ENCODE peak calls at places on chromosomes 4 and X, in ten cellular contexts. One of them, this sample, is unnamed.

GRCh38 chrX:44908198-44908597 is 35.2 kb downstream of the KDM6A start:
- DNase-seq in AG04450: no peak
- DNase-seq in Kasumi-1: no peak
- DNase-seq in Right ventricle myocardium superior: no peak
- DNase-seq in HFF-Myc: no peak
- DNase-seq in DMS 273 treated with DMSO at 0.1 percent for 48 hours: no peak
- DNase-seq in germinal center: no peak
- DNase-seq in cardiac fibroblast: peak
- DNase-seq in HTR-8/SVneo: no peak
- DNase-seq in midbrain: no peak
- DNase-seq in this sample: peak

GRCh38 chrX:154040307-154040756 is 20.6 kb upstream of the IRAK1 start:
- DNase-seq in cardiac fibroblast: peak
- DNase-seq in HFF-Myc: no peak
- DNase-seq in DMS 273 treated with DMSO at 0.1 percent for 48 hours: no peak
- DNase-seq in HTR-8/SVneo: no peak
- DNase-seq in germinal center: no peak
- DNase-seq in Kasumi-1: peak
- DNase-seq in AG04450: peak
- DNase-seq in midbrain: no peak
- DNase-seq in Right ventricle myocardium superior: no peak
- DNase-seq in this sample: no peak

GRCh38 chr4:26490111-26490979 is at the start of gene CCKAR:
- DNase-seq in DMS 273 treated with DMSO at 0.1 percent for 48 hours: peak
- DNase-seq in Right ventricle myocardium superior: no peak
- DNase-seq in cardiac fibroblast: no peak
- DNase-seq in HFF-Myc: no peak
- DNase-seq in Kasumi-1: no peak
- DNase-seq in HTR-8/SVneo: no peak
- DNase-seq in germinal center: no peak
- DNase-seq in midbrain: no peak
- DNase-seq in AG04450: no peak
- DNase-seq in this sample: no peak

GRCh38 chr4:80005863-80006262 is 67.2 kb downstream of the ANTXR2 start:
- DNase-seq in midbrain: no peak
- DNase-seq in Right ventricle myocardium superior: no peak
- DNase-seq in DMS 273 treated with DMSO at 0.1 percent for 48 hours: no peak
- DNase-seq in HTR-8/SVneo: no peak
- DNase-seq in HFF-Myc: no peak
- DNase-seq in cardiac fibroblast: peak
- DNase-seq in AG04450: no peak
- DNase-seq in Kasumi-1: no peak
- DNase-seq in germinal center: no peak
- DNase-seq in this sample: peak

GRCh38 chr4:99300934-99301333 is 10.1 kb upstream of the ADH1A start:
- DNase-seq in cardiac fibroblast: peak
- DNase-seq in HTR-8/SVneo: no peak
- DNase-seq in DMS 273 treated with DMSO at 0.1 percent for 48 hours: peak
- DNase-seq in Kasumi-1: no peak
- DNase-seq in HFF-Myc: peak
- DNase-seq in germinal center: no peak
- DNase-seq in midbrain: no peak
- DNase-seq in AG04450: peak
- DNase-seq in Right ventricle myocardium superior: peak
- DNase-seq in this sample: peak

GRCh38 chr4:1207603-1208265 is 35.4 kb upstream of the SPON2 start:
- DNase-seq in midbrain: peak
- DNase-seq in DMS 273 treated with DMSO at 0.1 percent for 48 hours: peak
- DNase-seq in HFF-Myc: no peak
- DNase-seq in HTR-8/SVneo: no peak
- DNase-seq in germinal center: no peak
- DNase-seq in cardiac fibroblast: peak
- DNase-seq in AG04450: peak
- DNase-seq in Kasumi-1: no peak
- DNase-seq in Right ventricle myocardium superior: peak
- DNase-seq in this sample: no peak

GRCh38 chr4:111512081-111512774 is 633.0 kb upstream of the FAM241A start:
- DNase-seq in midbrain: no peak
- DNase-seq in Right ventricle myocardium superior: no peak
- DNase-seq in HTR-8/SVneo: peak
- DNase-seq in DMS 273 treated with DMSO at 0.1 percent for 48 hours: no peak
- DNase-seq in cardiac fibroblast: peak
- DNase-seq in germinal center: no peak
- DNase-seq in AG04450: peak
- DNase-seq in HFF-Myc: peak
- DNase-seq in Kasumi-1: no peak
- DNase-seq in this sample: peak

GRCh38 chr4:7524064-7524682 is 89.4 kb upstream of the PSAPL1 start:
- DNase-seq in midbrain: no peak
- DNase-seq in Kasumi-1: no peak
- DNase-seq in DMS 273 treated with DMSO at 0.1 percent for 48 hours: no peak
- DNase-seq in cardiac fibroblast: no peak
- DNase-seq in HFF-Myc: no peak
- DNase-seq in germinal center: no peak
- DNase-seq in AG04450: no peak
- DNase-seq in HTR-8/SVneo: no peak
- DNase-seq in Right ventricle myocardium superior: no peak
- DNase-seq in this sample: no peak

GRCh38 chrX:80334583-80334982 is 85.7 kb upstream of the TENT5D start:
- DNase-seq in germinal center: no peak
- DNase-seq in HFF-Myc: no peak
- DNase-seq in HTR-8/SVneo: no peak
- DNase-seq in cardiac fibroblast: no peak
- DNase-seq in Kasumi-1: no peak
- DNase-seq in DMS 273 treated with DMSO at 0.1 percent for 48 hours: no peak
- DNase-seq in Right ventricle myocardium superior: no peak
- DNase-seq in midbrain: no peak
- DNase-seq in AG04450: no peak
- DNase-seq in this sample: peak

GRCh38 chrX:19814240-19814639 is 73.2 kb downstream of the SH3KBP1 start:
- DNase-seq in Kasumi-1: peak
- DNase-seq in Right ventricle myocardium superior: no peak
- DNase-seq in DMS 273 treated with DMSO at 0.1 percent for 48 hours: no peak
- DNase-seq in HFF-Myc: no peak
- DNase-seq in midbrain: no peak
- DNase-seq in AG04450: no peak
- DNase-seq in cardiac fibroblast: no peak
- DNase-seq in HTR-8/SVneo: no peak
- DNase-seq in germinal center: no peak
- DNase-seq in this sample: peak

GRCh38 chr4:1524761-1525160 is 118.5 kb upstream of the NKX1-1 start:
- DNase-seq in DMS 273 treated with DMSO at 0.1 percent for 48 hours: no peak
- DNase-seq in midbrain: no peak
- DNase-seq in Kasumi-1: no peak
- DNase-seq in germinal center: no peak
- DNase-seq in HTR-8/SVneo: no peak
- DNase-seq in AG04450: no peak
- DNase-seq in Right ventricle myocardium superior: no peak
- DNase-seq in HFF-Myc: no peak
- DNase-seq in cardiac fibroblast: no peak
- DNase-seq in this sample: no peak

GRCh38 chr4:54255881-54256280 is 26.8 kb downstream of the PDGFRA start:
- DNase-seq in cardiac fibroblast: peak
- DNase-seq in Kasumi-1: no peak
- DNase-seq in HTR-8/SVneo: no peak
- DNase-seq in HFF-Myc: no peak
- DNase-seq in DMS 273 treated with DMSO at 0.1 percent for 48 hours: no peak
- DNase-seq in midbrain: no peak
- DNase-seq in germinal center: no peak
- DNase-seq in Right ventricle myocardium superior: no peak
- DNase-seq in AG04450: no peak
- DNase-seq in this sample: no peak

GRCh38 chr4:55154290-55154880 is 29.0 kb upstream of the KDR start:
- DNase-seq in cardiac fibroblast: no peak
- DNase-seq in Kasumi-1: no peak
- DNase-seq in Right ventricle myocardium superior: no peak
- DNase-seq in DMS 273 treated with DMSO at 0.1 percent for 48 hours: no peak
- DNase-seq in HFF-Myc: no peak
- DNase-seq in germinal center: no peak
- DNase-seq in HTR-8/SVneo: no peak
- DNase-seq in midbrain: no peak
- DNase-seq in AG04450: no peak
- DNase-seq in this sample: no peak

GRCh38 chrX:38660395-38661179 is 99.2 kb downstream of the TSPAN7 start:
- DNase-seq in Kasumi-1: no peak
- DNase-seq in Right ventricle myocardium superior: no peak
- DNase-seq in HTR-8/SVneo: no peak
- DNase-seq in cardiac fibroblast: no peak
- DNase-seq in DMS 273 treated with DMSO at 0.1 percent for 48 hours: no peak
- DNase-seq in AG04450: no peak
- DNase-seq in germinal center: no peak
- DNase-seq in midbrain: no peak
- DNase-seq in HFF-Myc: no peak
- DNase-seq in this sample: no peak

GRCh38 chr4:73315091-73315490 is 56.5 kb upstream of the ANKRD17 start:
- DNase-seq in Right ventricle myocardium superior: no peak
- DNase-seq in cardiac fibroblast: peak
- DNase-seq in HFF-Myc: peak
- DNase-seq in HTR-8/SVneo: no peak
- DNase-seq in germinal center: no peak
- DNase-seq in AG04450: no peak
- DNase-seq in DMS 273 treated with DMSO at 0.1 percent for 48 hours: no peak
- DNase-seq in midbrain: no peak
- DNase-seq in Kasumi-1: peak
- DNase-seq in this sample: peak

GRCh38 chr4:64756016-64756415 is 346.8 kb upstream of the TECRL start:
- DNase-seq in Kasumi-1: no peak
- DNase-seq in HTR-8/SVneo: no peak
- DNase-seq in Right ventricle myocardium superior: no peak
- DNase-seq in DMS 273 treated with DMSO at 0.1 percent for 48 hours: no peak
- DNase-seq in midbrain: no peak
- DNase-seq in germinal center: no peak
- DNase-seq in AG04450: no peak
- DNase-seq in HFF-Myc: no peak
- DNase-seq in cardiac fibroblast: peak
- DNase-seq in this sample: no peak

GRCh38 chr4:107115185-107115847 is 79.2 kb upstream of the DKK2 start:
- DNase-seq in midbrain: no peak
- DNase-seq in DMS 273 treated with DMSO at 0.1 percent for 48 hours: no peak
- DNase-seq in germinal center: no peak
- DNase-seq in Right ventricle myocardium superior: no peak
- DNase-seq in HTR-8/SVneo: no peak
- DNase-seq in cardiac fibroblast: peak
- DNase-seq in AG04450: no peak
- DNase-seq in Kasumi-1: no peak
- DNase-seq in HFF-Myc: no peak
- DNase-seq in this sample: no peak

GRCh38 chr4:19300213-19300612 is 951.5 kb upstream of the SLIT2 start:
- DNase-seq in midbrain: no peak
- DNase-seq in AG04450: no peak
- DNase-seq in HFF-Myc: peak
- DNase-seq in germinal center: no peak
- DNase-seq in Right ventricle myocardium superior: no peak
- DNase-seq in DMS 273 treated with DMSO at 0.1 percent for 48 hours: no peak
- DNase-seq in Kasumi-1: no peak
- DNase-seq in cardiac fibroblast: no peak
- DNase-seq in HTR-8/SVneo: no peak
- DNase-seq in this sample: no peak

GRCh38 chrX:64186974-64187761 is 18.3 kb downstream of the AMER1 start:
- DNase-seq in AG04450: no peak
- DNase-seq in germinal center: no peak
- DNase-seq in HFF-Myc: no peak
- DNase-seq in DMS 273 treated with DMSO at 0.1 percent for 48 hours: no peak
- DNase-seq in Right ventricle myocardium superior: peak
- DNase-seq in HTR-8/SVneo: no peak
- DNase-seq in cardiac fibroblast: no peak
- DNase-seq in midbrain: no peak
- DNase-seq in Kasumi-1: no peak
- DNase-seq in this sample: no peak

GRCh38 chrX:40272786-40273185 is 175.0 kb upstream of the BCOR start:
- DNase-seq in DMS 273 treated with DMSO at 0.1 percent for 48 hours: no peak
- DNase-seq in Kasumi-1: no peak
- DNase-seq in HTR-8/SVneo: no peak
- DNase-seq in AG04450: no peak
- DNase-seq in cardiac fibroblast: no peak
- DNase-seq in Right ventricle myocardium superior: no peak
- DNase-seq in midbrain: no peak
- DNase-seq in HFF-Myc: no peak
- DNase-seq in germinal center: no peak
- DNase-seq in this sample: no peak

GRCh38 chrX:69182818-69183375 is 17.6 kb upstream of the PJA1 start:
- DNase-seq in germinal center: no peak
- DNase-seq in Kasumi-1: no peak
- DNase-seq in cardiac fibroblast: no peak
- DNase-seq in HFF-Myc: no peak
- DNase-seq in midbrain: no peak
- DNase-seq in AG04450: no peak
- DNase-seq in HTR-8/SVneo: no peak
- DNase-seq in DMS 273 treated with DMSO at 0.1 percent for 48 hours: no peak
- DNase-seq in Right ventricle myocardium superior: no peak
- DNase-seq in this sample: peak

GRCh38 chr4:573122-573892 is 2.8 kb downstream of the TMEM271 start:
- DNase-seq in DMS 273 treated with DMSO at 0.1 percent for 48 hours: peak
- DNase-seq in HFF-Myc: no peak
- DNase-seq in AG04450: no peak
- DNase-seq in midbrain: no peak
- DNase-seq in Right ventricle myocardium superior: no peak
- DNase-seq in Kasumi-1: no peak
- DNase-seq in cardiac fibroblast: no peak
- DNase-seq in germinal center: no peak
- DNase-seq in HTR-8/SVneo: no peak
- DNase-seq in this sample: no peak

GRCh38 chr4:77169496-77169895 is 12.5 kb downstream of the CCNG2 start:
- DNase-seq in DMS 273 treated with DMSO at 0.1 percent for 48 hours: no peak
- DNase-seq in germinal center: no peak
- DNase-seq in HTR-8/SVneo: no peak
- DNase-seq in Right ventricle myocardium superior: no peak
- DNase-seq in AG04450: peak
- DNase-seq in cardiac fibroblast: no peak
- DNase-seq in midbrain: no peak
- DNase-seq in Kasumi-1: no peak
- DNase-seq in HFF-Myc: no peak
- DNase-seq in this sample: no peak

GRCh38 chr4:98653890-98654867 is 4.2 kb downstream of the TSPAN5 start:
- DNase-seq in germinal center: no peak
- DNase-seq in AG04450: peak
- DNase-seq in DMS 273 treated with DMSO at 0.1 percent for 48 hours: no peak
- DNase-seq in midbrain: no peak
- DNase-seq in HTR-8/SVneo: no peak
- DNase-seq in Right ventricle myocardium superior: no peak
- DNase-seq in HFF-Myc: peak
- DNase-seq in cardiac fibroblast: peak
- DNase-seq in Kasumi-1: no peak
- DNase-seq in this sample: no peak

GRCh38 chr4:85221606-85222005 is 253.3 kb upstream of the ARHGAP24 start:
- DNase-seq in cardiac fibroblast: no peak
- DNase-seq in germinal center: no peak
- DNase-seq in HTR-8/SVneo: no peak
- DNase-seq in HFF-Myc: no peak
- DNase-seq in AG04450: no peak
- DNase-seq in midbrain: no peak
- DNase-seq in Right ventricle myocardium superior: no peak
- DNase-seq in DMS 273 treated with DMSO at 0.1 percent for 48 hours: no peak
- DNase-seq in Kasumi-1: no peak
- DNase-seq in this sample: no peak

GRCh38 chr4:83043801-83044407 is 8.9 kb downstream of the COPS4 start:
- DNase-seq in AG04450: no peak
- DNase-seq in midbrain: no peak
- DNase-seq in HFF-Myc: no peak
- DNase-seq in HTR-8/SVneo: peak
- DNase-seq in Right ventricle myocardium superior: no peak
- DNase-seq in cardiac fibroblast: peak
- DNase-seq in DMS 273 treated with DMSO at 0.1 percent for 48 hours: no peak
- DNase-seq in germinal center: no peak
- DNase-seq in Kasumi-1: no peak
- DNase-seq in this sample: peak

GRCh38 chr4:173370130-173370476 is 651 bp upstream of the SAP30 start:
- DNase-seq in cardiac fibroblast: no peak
- DNase-seq in Kasumi-1: no peak
- DNase-seq in DMS 273 treated with DMSO at 0.1 percent for 48 hours: no peak
- DNase-seq in midbrain: no peak
- DNase-seq in Right ventricle myocardium superior: peak
- DNase-seq in germinal center: peak
- DNase-seq in HTR-8/SVneo: peak
- DNase-seq in AG04450: no peak
- DNase-seq in HFF-Myc: no peak
- DNase-seq in this sample: no peak

GRCh38 chrX:118346258-118347094 is 570 bp downstream of the WDR44 start:
- DNase-seq in Kasumi-1: peak
- DNase-seq in Right ventricle myocardium superior: peak
- DNase-seq in DMS 273 treated with DMSO at 0.1 percent for 48 hours: no peak
- DNase-seq in germinal center: peak
- DNase-seq in midbrain: no peak
- DNase-seq in cardiac fibroblast: peak
- DNase-seq in AG04450: no peak
- DNase-seq in HFF-Myc: no peak
- DNase-seq in HTR-8/SVneo: no peak
- DNase-seq in this sample: peak